ENCODE peak calls at places on chromosomes 3 and 15, in six cellular contexts. One of them, this sample, is unnamed.

GRCh38 chr15:92636950-92637481 is 18.6 kb downstream of the FAM174B start:
- DNase-seq in lower lobe of right lung: peak
- DNase-seq in psoas muscle: no peak
- DNase-seq in colonic mucosa: peak
- DNase-seq in fibroblast of the aortic adventitia: no peak
- DNase-seq in HFF-Myc: no peak
- DNase-seq in this sample: no peak

GRCh38 chr15:28099555-28100140 is 533 bp upstream of the OCA2 start:
- DNase-seq in HFF-Myc: no peak
- DNase-seq in lower lobe of right lung: no peak
- DNase-seq in psoas muscle: no peak
- DNase-seq in fibroblast of the aortic adventitia: no peak
- DNase-seq in colonic mucosa: no peak
- DNase-seq in this sample: no peak

GRCh38 chr3:88219138-88219792 is 69.5 kb downstream of the C3orf38 start:
- DNase-seq in HFF-Myc: no peak
- DNase-seq in colonic mucosa: peak
- DNase-seq in lower lobe of right lung: no peak
- DNase-seq in fibroblast of the aortic adventitia: peak
- DNase-seq in psoas muscle: no peak
- DNase-seq in this sample: peak

GRCh38 chr3:170977911-170978310 is 48.6 kb downstream of the SLC2A2 start:
- DNase-seq in psoas muscle: no peak
- DNase-seq in HFF-Myc: no peak
- DNase-seq in lower lobe of right lung: no peak
- DNase-seq in colonic mucosa: no peak
- DNase-seq in fibroblast of the aortic adventitia: peak
- DNase-seq in this sample: no peak

GRCh38 chr3:128006471-128007424 is 45.5 kb upstream of the SEC61A1 start:
- DNase-seq in psoas muscle: no peak
- DNase-seq in lower lobe of right lung: no peak
- DNase-seq in fibroblast of the aortic adventitia: peak
- DNase-seq in HFF-Myc: no peak
- DNase-seq in colonic mucosa: no peak
- DNase-seq in this sample: no peak

GRCh38 chr3:157240413-157240812 is 80.5 kb upstream of the CCNL1 start:
- DNase-seq in fibroblast of the aortic adventitia: peak
- DNase-seq in colonic mucosa: no peak
- DNase-seq in psoas muscle: no peak
- DNase-seq in HFF-Myc: no peak
- DNase-seq in lower lobe of right lung: no peak
- DNase-seq in this sample: no peak

GRCh38 chr15:66115568-66116206 is 137.9 kb downstream of the MEGF11 start:
- DNase-seq in lower lobe of right lung: no peak
- DNase-seq in colonic mucosa: peak
- DNase-seq in psoas muscle: no peak
- DNase-seq in HFF-Myc: no peak
- DNase-seq in fibroblast of the aortic adventitia: no peak
- DNase-seq in this sample: no peak

GRCh38 chr3:183044547-183045229 is 54.6 kb downstream of the MCCC1 start:
- DNase-seq in psoas muscle: no peak
- DNase-seq in lower lobe of right lung: no peak
- DNase-seq in HFF-Myc: no peak
- DNase-seq in fibroblast of the aortic adventitia: no peak
- DNase-seq in colonic mucosa: no peak
- DNase-seq in this sample: no peak

GRCh38 chr15:88571153-88572029 is 24.9 kb upstream of the DET1 start:
- DNase-seq in colonic mucosa: no peak
- DNase-seq in fibroblast of the aortic adventitia: no peak
- DNase-seq in lower lobe of right lung: no peak
- DNase-seq in psoas muscle: peak
- DNase-seq in HFF-Myc: no peak
- DNase-seq in this sample: no peak

GRCh38 chr15:89812126-89812846 is 2.4 kb downstream of the ANPEP start:
- DNase-seq in HFF-Myc: no peak
- DNase-seq in fibroblast of the aortic adventitia: peak
- DNase-seq in lower lobe of right lung: peak
- DNase-seq in psoas muscle: peak
- DNase-seq in colonic mucosa: peak
- DNase-seq in this sample: no peak

GRCh38 chr3:58041826-58042324 is 33.7 kb downstream of the FLNB start:
- DNase-seq in psoas muscle: no peak
- DNase-seq in colonic mucosa: no peak
- DNase-seq in fibroblast of the aortic adventitia: peak
- DNase-seq in HFF-Myc: no peak
- DNase-seq in lower lobe of right lung: no peak
- DNase-seq in this sample: no peak

GRCh38 chr3:148955544-148956346 is 35.6 kb upstream of the GYG1 start:
- DNase-seq in colonic mucosa: peak
- DNase-seq in psoas muscle: peak
- DNase-seq in lower lobe of right lung: no peak
- DNase-seq in HFF-Myc: peak
- DNase-seq in fibroblast of the aortic adventitia: peak
- DNase-seq in this sample: peak

GRCh38 chr3:111734652-111735051 is 124.4 kb upstream of the PHLDB2 start:
- DNase-seq in lower lobe of right lung: no peak
- DNase-seq in colonic mucosa: no peak
- DNase-seq in psoas muscle: no peak
- DNase-seq in fibroblast of the aortic adventitia: no peak
- DNase-seq in HFF-Myc: no peak
- DNase-seq in this sample: no peak

GRCh38 chr15:71374607-71375352 is 259.5 kb downstream of the THSD4 start:
- DNase-seq in psoas muscle: no peak
- DNase-seq in fibroblast of the aortic adventitia: peak
- DNase-seq in HFF-Myc: peak
- DNase-seq in colonic mucosa: no peak
- DNase-seq in lower lobe of right lung: no peak
- DNase-seq in this sample: no peak

GRCh38 chr3:187695434-187695833 is 6.9 kb downstream of the RTP2 start:
- DNase-seq in HFF-Myc: no peak
- DNase-seq in psoas muscle: no peak
- DNase-seq in lower lobe of right lung: no peak
- DNase-seq in colonic mucosa: no peak
- DNase-seq in fibroblast of the aortic adventitia: peak
- DNase-seq in this sample: no peak

GRCh38 chr3:28989646-28990089 is 291.2 kb upstream of the RBMS3 start:
- DNase-seq in psoas muscle: no peak
- DNase-seq in lower lobe of right lung: no peak
- DNase-seq in HFF-Myc: no peak
- DNase-seq in fibroblast of the aortic adventitia: peak
- DNase-seq in colonic mucosa: no peak
- DNase-seq in this sample: no peak

GRCh38 chr15:60651734-60652141 is 172.8 kb upstream of the ICE2 start:
- DNase-seq in fibroblast of the aortic adventitia: no peak
- DNase-seq in psoas muscle: no peak
- DNase-seq in lower lobe of right lung: no peak
- DNase-seq in HFF-Myc: no peak
- DNase-seq in colonic mucosa: no peak
- DNase-seq in this sample: no peak

GRCh38 chr3:112629425-112629824 is 11.5 kb downstream of the CCDC80 start:
- DNase-seq in psoas muscle: peak
- DNase-seq in lower lobe of right lung: no peak
- DNase-seq in colonic mucosa: peak
- DNase-seq in fibroblast of the aortic adventitia: peak
- DNase-seq in HFF-Myc: no peak
- DNase-seq in this sample: no peak

GRCh38 chr15:31080618-31081017 is 20.9 kb downstream of the TRPM1 start:
- DNase-seq in lower lobe of right lung: peak
- DNase-seq in colonic mucosa: peak
- DNase-seq in fibroblast of the aortic adventitia: peak
- DNase-seq in psoas muscle: peak
- DNase-seq in HFF-Myc: no peak
- DNase-seq in this sample: peak

GRCh38 chr3:143170043-143170442 is 50.5 kb downstream of the CHST2 start:
- DNase-seq in psoas muscle: no peak
- DNase-seq in fibroblast of the aortic adventitia: no peak
- DNase-seq in lower lobe of right lung: no peak
- DNase-seq in colonic mucosa: no peak
- DNase-seq in HFF-Myc: no peak
- DNase-seq in this sample: no peak

GRCh38 chr15:65290228-65290627 is 3.5 kb upstream of the PARP16 start:
- DNase-seq in psoas muscle: no peak
- DNase-seq in colonic mucosa: no peak
- DNase-seq in fibroblast of the aortic adventitia: no peak
- DNase-seq in lower lobe of right lung: no peak
- DNase-seq in HFF-Myc: no peak
- DNase-seq in this sample: no peak

GRCh38 chr3:2883292-2883691 is 226.9 kb downstream of the IL5RA start:
- DNase-seq in HFF-Myc: no peak
- DNase-seq in psoas muscle: no peak
- DNase-seq in lower lobe of right lung: no peak
- DNase-seq in fibroblast of the aortic adventitia: no peak
- DNase-seq in colonic mucosa: no peak
- DNase-seq in this sample: no peak
- TF ChIP-seq CTCF in HFF-Myc: no peak
- TF ChIP-seq CTCF in psoas muscle: no peak
- TF ChIP-seq CTCF in lower lobe of right lung: no peak
- TF ChIP-seq CTCF in fibroblast of the aortic adventitia: no peak
- TF ChIP-seq CTCF in colonic mucosa: no peak
- TF ChIP-seq CTCF in this sample: no peak

DNA sequence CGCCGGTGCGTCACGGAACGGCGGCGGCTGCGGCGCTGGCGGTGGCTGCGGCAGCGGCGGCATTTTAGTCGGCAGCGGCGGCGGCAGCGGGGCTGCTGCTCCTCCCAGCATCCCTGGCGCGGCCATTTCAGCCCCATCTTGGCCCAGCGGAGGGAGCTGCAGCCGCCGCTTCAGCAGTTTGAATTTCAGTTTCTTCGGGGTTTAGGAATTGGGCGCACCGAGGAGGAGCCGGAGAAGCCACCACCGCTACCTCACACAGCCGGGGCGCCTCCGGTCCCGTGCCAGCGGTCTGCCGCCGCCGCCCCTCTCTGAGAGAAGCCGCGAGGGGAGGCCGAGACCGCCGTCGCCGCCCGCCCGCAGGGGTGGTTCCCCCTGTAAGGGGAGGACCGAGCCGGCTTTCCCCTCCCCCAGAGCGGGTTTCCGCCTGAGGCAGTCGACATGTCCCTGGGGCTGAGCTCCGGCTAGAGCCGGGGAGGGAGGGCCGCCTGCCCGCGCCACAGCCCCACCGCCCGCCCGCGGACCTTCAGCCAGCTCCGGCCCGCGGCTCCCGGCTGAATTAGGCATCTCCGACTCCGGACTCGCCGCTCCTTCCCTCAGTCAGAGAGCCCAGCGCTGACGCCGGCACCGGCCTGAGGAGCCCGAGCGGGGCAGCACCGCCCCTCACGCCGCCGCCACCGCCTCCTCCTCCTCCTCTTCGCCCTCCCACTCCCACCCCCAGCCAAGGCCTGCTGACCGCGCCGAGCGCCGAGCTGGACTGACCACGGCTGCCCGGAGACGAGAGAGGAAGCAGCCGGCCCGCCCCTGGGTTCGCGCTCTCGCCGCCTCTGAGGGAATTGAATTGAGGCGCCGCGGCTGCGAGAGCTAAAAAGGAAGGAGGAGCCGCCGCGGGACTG is at the start of gene TSC22D2:
- DNase-seq in psoas muscle: peak
- DNase-seq in colonic mucosa: peak
- DNase-seq in lower lobe of right lung: peak
- DNase-seq in HFF-Myc: peak
- DNase-seq in fibroblast of the aortic adventitia: peak
- DNase-seq in this sample: peak
- TF ChIP-seq CTCF in psoas muscle: peak
- TF ChIP-seq CTCF in colonic mucosa: no peak
- TF ChIP-seq CTCF in lower lobe of right lung: no peak
- TF ChIP-seq CTCF in HFF-Myc: no peak
- TF ChIP-seq CTCF in fibroblast of the aortic adventitia: peak
- TF ChIP-seq CTCF in this sample: no peak

GRCh38 chr3:13526626-13526949 is 22.3 kb upstream of the FBLN2 start:
- DNase-seq in lower lobe of right lung: no peak
- DNase-seq in HFF-Myc: no peak
- DNase-seq in colonic mucosa: no peak
- DNase-seq in fibroblast of the aortic adventitia: no peak
- DNase-seq in psoas muscle: no peak
- DNase-seq in this sample: no peak

GRCh38 chr3:13529196-13529975 is 19.5 kb upstream of the FBLN2 start:
- DNase-seq in lower lobe of right lung: no peak
- DNase-seq in colonic mucosa: no peak
- DNase-seq in fibroblast of the aortic adventitia: no peak
- DNase-seq in HFF-Myc: no peak
- DNase-seq in psoas muscle: peak
- DNase-seq in this sample: no peak

GRCh38 chr3:13525827-13526625 is 22.9 kb upstream of the FBLN2 start:
- DNase-seq in colonic mucosa: no peak
- DNase-seq in psoas muscle: peak
- DNase-seq in lower lobe of right lung: no peak
- DNase-seq in fibroblast of the aortic adventitia: peak
- DNase-seq in HFF-Myc: no peak
- DNase-seq in this sample: no peak

GRCh38 chr3:13530241-13531009 is 18.5 kb upstream of the FBLN2 start:
- DNase-seq in colonic mucosa: no peak
- DNase-seq in HFF-Myc: no peak
- DNase-seq in fibroblast of the aortic adventitia: no peak
- DNase-seq in lower lobe of right lung: no peak
- DNase-seq in psoas muscle: peak
- DNase-seq in this sample: no peak

GRCh38 chr3:13528217-13528801 is 20.6 kb upstream of the FBLN2 start:
- DNase-seq in fibroblast of the aortic adventitia: peak
- DNase-seq in psoas muscle: peak
- DNase-seq in lower lobe of right lung: no peak
- DNase-seq in colonic mucosa: no peak
- DNase-seq in HFF-Myc: no peak
- DNase-seq in this sample: peak
- TF ChIP-seq CTCF in fibroblast of the aortic adventitia: peak
- TF ChIP-seq CTCF in psoas muscle: no peak
- TF ChIP-seq CTCF in lower lobe of right lung: no peak
- TF ChIP-seq CTCF in colonic mucosa: no peak
- TF ChIP-seq CTCF in HFF-Myc: peak
- TF ChIP-seq CTCF in this sample: peak

DNA sequence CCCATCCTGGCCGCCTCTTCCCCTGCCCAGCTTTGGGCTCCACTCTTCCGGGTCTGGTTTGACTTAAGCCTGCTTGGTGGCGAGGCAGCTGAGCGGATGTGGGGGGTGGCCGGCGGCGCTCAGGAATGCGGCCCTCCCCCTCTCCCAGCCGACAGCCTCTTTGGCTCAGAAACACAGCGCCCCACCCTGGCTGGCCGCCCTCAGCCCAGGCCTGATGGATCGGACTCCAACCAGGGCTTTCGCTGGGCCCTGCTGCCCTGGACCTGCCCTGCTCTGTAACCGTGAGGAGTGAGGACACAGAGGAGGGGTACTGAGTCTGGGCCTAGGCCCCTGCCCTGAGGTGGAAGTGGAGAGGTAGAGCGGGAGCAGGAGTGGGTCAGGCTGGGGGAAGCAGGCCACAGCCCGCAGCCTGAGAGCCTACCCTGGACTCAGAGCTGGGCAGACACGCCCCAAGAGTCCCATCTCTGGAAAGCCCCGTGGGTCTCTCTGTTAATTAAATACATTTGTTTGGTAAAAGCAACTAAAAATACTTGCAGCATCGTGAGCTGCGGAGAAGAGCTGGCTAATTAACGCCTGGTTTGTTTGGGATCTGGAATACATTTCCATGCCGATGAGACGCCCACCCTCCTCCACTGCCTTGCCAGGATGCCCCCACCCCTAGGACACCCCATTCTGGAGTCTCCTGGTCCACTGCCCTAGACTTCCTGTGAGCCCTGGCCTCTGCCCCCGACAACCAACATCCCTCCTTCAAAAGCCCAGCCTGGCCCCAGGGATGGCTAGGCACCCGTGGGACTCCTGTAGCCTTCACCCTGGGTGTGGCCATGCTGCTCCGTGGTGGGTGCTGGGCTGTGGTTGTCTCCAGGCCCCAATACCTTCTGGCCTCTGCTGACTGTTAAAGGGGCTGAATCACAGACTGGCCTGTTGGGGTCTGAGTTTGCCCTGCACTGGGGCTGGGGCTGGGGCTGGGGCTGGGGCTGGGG is 19.6 kb downstream of the PLXNA1 start:
- DNase-seq in colonic mucosa: peak
- DNase-seq in psoas muscle: peak
- DNase-seq in lower lobe of right lung: peak
- DNase-seq in HFF-Myc: peak
- DNase-seq in fibroblast of the aortic adventitia: peak
- DNase-seq in this sample: peak
- TF ChIP-seq CTCF in colonic mucosa: no peak
- TF ChIP-seq CTCF in psoas muscle: peak
- TF ChIP-seq CTCF in lower lobe of right lung: peak
- TF ChIP-seq CTCF in HFF-Myc: peak
- TF ChIP-seq CTCF in fibroblast of the aortic adventitia: peak
- TF ChIP-seq CTCF in this sample: peak